ENCODE peak calls at places on chromosome 12, in eight cellular contexts. W is fibroblast of lung, K is upper lobe of right lung, J is type B pancreatic cell, G is activated B cell treated with CpG ODN at 0.5 μM for 24 hours, D is upper lobe of left lung, S is right lobe of liver, O is neural progenitor cell. T is an unnamed sample.

GRCh38 chr12:80412343-80412953 is 31.6 kb upstream of the PTPRQ start:
- DNase-seq in W (peak; percentile 52), K (no peak), J (no peak), G (no peak), D (no peak), S (no peak), O (peak; percentile 83), T (no peak)

GRCh38 chr12:82057770-82058169 is 298.6 kb upstream of the PPFIA2 start:
- DNase-seq in W (peak; percentile 50), K (no peak), J (no peak), G (no peak), D (no peak), S (no peak), O (no peak), T (no peak)

GRCh38 chr12:47824198-47824597 is 4.5 kb upstream of the HDAC7 start:
- DNase-seq in W (no peak), K (no peak), J (no peak), G (no peak), D (no peak), S (no peak), O (no peak), T (no peak)

GRCh38 chr12:47832263-47832933 is 12.7 kb upstream of the HDAC7 start:
- DNase-seq in W (no peak), K (no peak), J (no peak), G (peak; percentile 50), D (no peak), S (no peak), O (no peak), T (no peak)

GRCh38 chr12:101935769-101936741 is 58.7 kb downstream of the DRAM1 start:
- DNase-seq in W (peak; percentile 97), K (no peak), J (no peak), G (no peak), D (no peak), S (no peak), O (no peak), T (no peak)

GRCh38 chr12:97112161-97112560 is 205.1 kb downstream of the NEDD1 start:
- DNase-seq in W (peak; percentile 23), K (no peak), J (no peak), G (no peak), D (no peak), S (no peak), O (no peak), T (no peak)

GRCh38 chr12:601976-602699 is 61.1 kb downstream of the NINJ2 start:
- DNase-seq in W (no peak), K (no peak), J (no peak), G (no peak), D (peak; percentile 12), S (peak; percentile 20), O (no peak), T (no peak)

GRCh38 chr12:101783150-101783549 is 43.9 kb upstream of the SYCP3 start:
- DNase-seq in W (no peak), K (no peak), J (no peak), G (no peak), D (no peak), S (no peak), O (no peak), T (no peak)

GRCh38 chr12:21336656-21337055 is 1.9 kb upstream of the SLCO1A2 start:
- DNase-seq in W (no peak), K (no peak), J (no peak), G (no peak), D (no peak), S (peak; percentile 69), O (no peak), T (no peak)

GRCh38 chr12:120718055-120718454 is 7.6 kb upstream of the ACADS start:
- DNase-seq in W (no peak), K (no peak), J (no peak), G (no peak), D (no peak), S (no peak), O (no peak), T (no peak)

GRCh38 chr12:61385771-61386170 is 874.4 kb upstream of the USP15 start:
- DNase-seq in W (peak; percentile 0), K (no peak), J (no peak), G (no peak), D (no peak), S (no peak), O (no peak), T (no peak)

GRCh38 chr12:75814856-75815754 is 216.5 kb downstream of the PHLDA1 start:
- DNase-seq in W (peak; percentile 97), K (no peak), J (no peak), G (no peak), D (no peak), S (no peak), O (no peak), T (no peak)

GRCh38 chr12:1834186-1834925 is 14.0 kb downstream of the LRTM2 start:
- DNase-seq in W (no peak), K (no peak), J (no peak), G (no peak), D (no peak), S (no peak), O (no peak), T (no peak)

GRCh38 chr12:1833596-1834028 is 13.2 kb downstream of the LRTM2 start:
- DNase-seq in W (no peak), K (no peak), J (no peak), G (no peak), D (no peak), S (no peak), O (no peak), T (no peak)

GRCh38 chr12:1836854-1837411 is 16.6 kb downstream of the LRTM2 start:
- DNase-seq in W (no peak), K (no peak), J (no peak), G (no peak), D (no peak), S (no peak), O (peak; percentile 61), T (no peak)

GRCh38 chr12:1836241-1836803 is 16.0 kb downstream of the LRTM2 start:
- DNase-seq in W (no peak), K (no peak), J (no peak), G (no peak), D (no peak), S (no peak), O (no peak), T (no peak)

DNA sequence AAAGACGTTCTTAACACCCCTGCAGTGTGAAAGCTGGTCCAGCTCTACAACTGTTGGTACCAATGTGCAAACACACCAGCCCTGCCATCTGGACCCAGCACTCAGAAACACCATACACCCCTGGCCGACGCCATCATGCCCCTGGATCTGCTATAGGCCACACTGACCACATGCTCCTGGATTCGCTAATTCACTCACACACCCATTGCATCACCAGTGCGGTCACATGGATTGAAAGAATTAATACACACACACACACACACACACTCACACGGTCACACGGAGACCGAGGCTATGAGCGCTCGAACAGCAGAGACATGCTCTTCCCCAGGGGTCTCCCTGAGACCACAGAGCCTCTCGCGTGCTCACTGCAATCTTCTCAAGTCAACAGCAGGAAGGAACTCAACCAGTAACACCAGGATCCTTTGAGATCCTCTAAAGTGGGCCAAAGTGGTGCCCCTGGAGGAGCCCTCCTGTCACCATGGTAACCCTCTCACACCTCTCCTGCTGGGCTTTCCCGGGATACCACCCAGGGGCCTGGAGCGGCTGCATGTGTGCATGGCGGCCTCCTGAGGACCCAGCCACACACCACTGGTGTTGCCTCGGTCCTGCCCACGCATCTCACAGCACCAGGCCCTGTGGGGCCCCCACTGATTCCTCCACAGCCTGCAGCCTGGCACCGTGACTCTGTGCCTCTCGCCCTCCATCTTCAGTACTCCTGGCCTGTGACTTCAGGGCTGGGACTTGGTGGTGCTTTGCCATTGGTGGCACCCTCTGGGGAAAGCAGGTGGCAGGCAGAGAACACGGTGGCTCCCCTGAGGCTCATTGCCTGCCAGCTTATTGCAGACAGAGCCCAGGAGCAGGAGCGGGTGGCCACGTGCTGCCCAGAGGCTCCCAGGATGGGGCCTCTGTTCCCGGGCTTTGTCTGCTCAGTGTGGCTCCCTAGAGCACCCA is 15.1 kb downstream of the LRTM2 start:
- DNase-seq in W (no peak), K (no peak), J (no peak), G (no peak), D (no peak), S (no peak), O (no peak), T (no peak)
- TF ChIP-seq CTCF in W (no peak), K (no peak), J (no peak), G (no peak), D (no peak), S (no peak), O (no peak), T (no peak)

GRCh38 chr12:105425263-105426174 is 95.0 kb downstream of the C12orf75 start:
- DNase-seq in W (no peak), K (no peak), J (no peak), G (no peak), D (no peak), S (peak; percentile 46), O (no peak), T (no peak)
- TF ChIP-seq CTCF in W (no peak), K (no peak), J (no peak), G (no peak), D (no peak), S (no peak), O (no peak), T (no peak)

GRCh38 chr12:124568431-124569374 is 1.3 kb upstream of the NCOR2 start:
- DNase-seq in W (peak; percentile 95), K (peak; percentile 86), J (no peak), G (peak; percentile 68), D (peak; percentile 84), S (peak; percentile 61), O (peak; percentile 64), T (no peak)
- TF ChIP-seq CTCF in W (peak; percentile 50), K (peak; percentile 26), J (peak; percentile 47), G (no peak), D (no peak), S (peak; percentile 9), O (peak; percentile 42), T (peak; percentile 52)

DNA sequence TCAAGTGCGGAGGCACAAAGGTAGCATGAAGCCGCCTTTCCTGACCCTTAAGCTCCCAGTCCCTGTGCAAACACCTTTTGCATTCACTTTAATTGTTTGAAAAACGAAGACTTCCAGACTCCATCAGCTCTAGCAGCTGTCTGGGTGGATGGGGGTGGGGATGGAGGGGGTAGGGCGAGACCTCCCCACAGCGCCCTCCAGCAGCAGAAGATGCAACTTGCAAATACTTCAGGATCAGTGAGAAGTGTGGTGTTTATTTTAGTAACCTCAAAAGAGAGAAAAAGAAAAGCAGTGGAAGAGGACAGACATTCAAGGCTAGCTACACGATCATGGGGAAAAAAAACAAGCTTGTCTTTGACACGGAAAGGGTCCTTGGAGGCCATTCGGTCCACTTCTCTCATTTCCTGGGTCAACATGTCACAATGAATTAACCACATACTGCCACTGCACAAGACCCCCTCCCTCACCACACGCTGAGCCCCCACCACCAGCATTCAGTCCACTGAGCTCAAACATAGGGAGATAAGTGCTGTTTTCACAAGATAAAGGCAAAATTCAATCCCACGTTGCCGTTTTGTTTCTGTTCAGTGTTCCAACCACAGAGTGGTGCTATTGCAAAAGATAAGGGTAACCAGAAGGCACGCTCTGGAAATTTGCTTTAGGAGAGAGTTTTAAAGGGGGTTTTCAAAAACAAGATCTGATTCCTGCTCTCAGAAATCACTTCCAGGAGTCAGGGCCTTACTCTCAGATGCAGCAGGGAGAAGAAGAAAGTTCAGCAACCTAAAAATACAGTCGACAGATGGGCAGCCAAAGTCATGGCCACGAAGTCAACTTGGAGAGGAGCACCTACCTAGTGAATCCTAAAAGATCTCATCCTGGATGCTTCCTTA is 3.3 kb upstream of the NTF3 start:
- DNase-seq in W (peak; percentile 23), K (no peak), J (no peak), G (no peak), D (no peak), S (no peak), O (peak; percentile 70), T (no peak)
- TF ChIP-seq CTCF in W (peak; percentile 70), K (peak; percentile 47), J (peak; percentile 75), G (no peak), D (no peak), S (peak; percentile 62), O (peak; percentile 59), T (peak; percentile 76)